ENCODE peak calls at places on chromosomes 2 and 18, in four cellular contexts. S is cardiac muscle cell, H is SJCRH30, U is NT2/D1. K is an unnamed sample. For H3K4me1 and H3K36me3, the result is how much of the 10 kb centered on the place peaks cover.

GRCh38 chr2:188610050-188610444 is 318.4 kb downstream of the GULP1 start:
- DNase-seq in H (no peak), S (no peak), U (no peak), K (no peak)

GRCh38 chr2:85753525-85754312 is at the start of gene ATOH8:
- DNase-seq in S (peak), U (peak), H (peak), K (no peak)

GRCh38 chr2:213238753-213239591 is 45.3 kb upstream of the SPAG16 start:
- DNase-seq in U (no peak), H (peak), S (peak), K (no peak)

GRCh38 chr2:98790221-98790620 is 59.3 kb upstream of the MGAT4A start:
- DNase-seq in S (no peak), H (no peak), U (no peak), K (no peak)

GRCh38 chr2:216698895-216699294 is 3.5 kb upstream of the IGFBP5 start:
- DNase-seq in S (peak), H (peak), U (no peak), K (no peak)

GRCh38 chr2:240832205-240832727 is 12.2 kb upstream of the KIF1A start:
- DNase-seq in U (peak), H (peak), S (peak), K (no peak)

GRCh38 chr2:50743471-50743870 is 288.5 kb downstream of the NRXN1 start:
- DNase-seq in H (no peak), S (no peak), U (no peak), K (no peak)

GRCh38 chr2:238160206-238161129 is 1.7 kb downstream of the ERFE start:
- DNase-seq in H (peak), S (peak), U (no peak), K (no peak)

GRCh38 chr18:76064998-76065397 is 430.0 kb downstream of the ZNF516 start:
- DNase-seq in S (no peak), H (peak), U (peak), K (peak)

GRCh38 chr18:79680100-79680879 is 687 bp downstream of the CTDP1 start:
- DNase-seq in U (no peak), S (peak), H (peak), K (no peak)

GRCh38 chr2:85667561-85668008 is 414 bp downstream of the SFTPB start:
- DNase-seq in H (no peak), S (no peak), U (no peak), K (no peak)

GRCh38 chr2:31324000-31324633 is 90.2 kb downstream of the EHD3 start:
- DNase-seq in U (no peak), H (no peak), S (no peak), K (no peak)

GRCh38 chr18:39345321-39345720 is 1779.7 kb upstream of the CELF4 start:
- DNase-seq in H (no peak), U (no peak), S (no peak), K (no peak)

GRCh38 chr2:130836501-130837174 is at the start of gene ARHGEF4:
- DNase-seq in U (no peak), H (no peak), S (peak), K (no peak)

GRCh38 chr2:39542523-39542922 is 105.4 kb upstream of the MAP4K3 start:
- DNase-seq in S (no peak), H (no peak), U (no peak), K (no peak)

GRCh38 chr2:96205238-96205637 is 3.4 kb downstream of the STARD7 start:
- DNase-seq in U (no peak), S (no peak), H (no peak), K (no peak)

GRCh38 chr2:238391042-238391441 is 35.7 kb upstream of the ASB1 start:
- DNase-seq in H (no peak), S (no peak), U (no peak), K (no peak)

GRCh38 chr2:48589170-48589767 is 28.4 kb upstream of the GTF2A1L start:
- DNase-seq in U (no peak), H (peak), S (peak), K (no peak)

GRCh38 chr2:86750240-86750839 is 30.2 kb downstream of the RMND5A start:
- DNase-seq in S (peak), U (no peak), H (peak), K (no peak)

GRCh38 chr18:13516855-13517254 is 209.5 kb downstream of the FAM210A start:
- DNase-seq in U (no peak), S (no peak), H (no peak), K (no peak)

GRCh38 chr18:5068856-5069255 is 128.2 kb downstream of the AKAIN1 start:
- DNase-seq in H (no peak), S (no peak), U (no peak), K (no peak)

GRCh38 chr2:191857406-191857805 is 10.5 kb upstream of the CAVIN2 start:
- DNase-seq in U (no peak), S (no peak), H (peak), K (no peak)

GRCh38 chr2:240048237-240048636 is 5.1 kb downstream of the OR6B3 start:
- DNase-seq in S (no peak), U (no peak), H (no peak), K (no peak)

GRCh38 chr2:201258666-201258999 is 1.7 kb upstream of the CASP8 start:
- DNase-seq in H (no peak), S (no peak), U (no peak), K (no peak)

GRCh38 chr2:157172239-157172638 is 85.3 kb upstream of the GALNT5 start:
- DNase-seq in H (no peak), U (no peak), S (no peak), K (no peak)

GRCh38 chr2:238939521-238940403 is 91.9 kb downstream of the TWIST2 start:
- DNase-seq in U (no peak), S (no peak), H (no peak), K (no peak)

GRCh38 chr18:74567805-74568204 is 29.9 kb upstream of the ZNF407 start:
- DNase-seq in H (no peak), S (no peak), U (no peak), K (no peak)

GRCh38 chr2:64797881-64798590 is 144.3 kb upstream of the SERTAD2 start:
- DNase-seq in U (no peak), S (peak), H (peak), K (no peak)

GRCh38 chr2:10830203-10830602 is 17.6 kb upstream of the PDIA6 start:
- DNase-seq in H (no peak), U (no peak), S (no peak), K (no peak)

GRCh38 chr2:181787310-181788048 is 104.1 kb upstream of the ITPRID2 start:
- DNase-seq in H (no peak), S (no peak), U (no peak), K (no peak)

GRCh38 chr2:128724994-128725393 is 406.3 kb upstream of the HS6ST1 start:
- DNase-seq in H (no peak), S (no peak), U (no peak), K (no peak)

GRCh38 chr2:221458588-221458987 is 113.5 kb downstream of the EPHA4 start:
- DNase-seq in S (no peak), U (no peak), H (no peak), K (no peak)

GRCh38 chr2:53490659-53491058 is 276.9 kb upstream of the CHAC2 start:
- DNase-seq in U (no peak), S (peak), H (peak), K (no peak)

GRCh38 chr2:96111823-96112500 is 4.4 kb downstream of the ADRA2B start:
- DNase-seq in U (no peak), H (no peak), S (no peak), K (no peak)

GRCh38 chr2:97717618-97718005 is 4.2 kb downstream of the ZAP70 start:
- DNase-seq in U (no peak), H (peak), S (no peak), K (no peak)

GRCh38 chr2:239232195-239232578 is 168.6 kb downstream of the HDAC4 start:
- DNase-seq in U (no peak), S (no peak), H (no peak), K (no peak)

GRCh38 chr2:36356990-36357505 is 1.5 kb downstream of the CRIM1 start:
- DNase-seq in H (peak), U (no peak), S (no peak), K (no peak)
- H3K4me3 ChIP-seq in H (peak), U (peak), S (peak), K (peak)

GRCh38 chr2:8551622-8552074 is 130.2 kb upstream of the ID2 start:
- DNase-seq in U (no peak), H (no peak), S (no peak), K (no peak)
- H3K4me1 ChIP-seq in U (under half), H (under half), S (under half), K (under half)

DNA sequence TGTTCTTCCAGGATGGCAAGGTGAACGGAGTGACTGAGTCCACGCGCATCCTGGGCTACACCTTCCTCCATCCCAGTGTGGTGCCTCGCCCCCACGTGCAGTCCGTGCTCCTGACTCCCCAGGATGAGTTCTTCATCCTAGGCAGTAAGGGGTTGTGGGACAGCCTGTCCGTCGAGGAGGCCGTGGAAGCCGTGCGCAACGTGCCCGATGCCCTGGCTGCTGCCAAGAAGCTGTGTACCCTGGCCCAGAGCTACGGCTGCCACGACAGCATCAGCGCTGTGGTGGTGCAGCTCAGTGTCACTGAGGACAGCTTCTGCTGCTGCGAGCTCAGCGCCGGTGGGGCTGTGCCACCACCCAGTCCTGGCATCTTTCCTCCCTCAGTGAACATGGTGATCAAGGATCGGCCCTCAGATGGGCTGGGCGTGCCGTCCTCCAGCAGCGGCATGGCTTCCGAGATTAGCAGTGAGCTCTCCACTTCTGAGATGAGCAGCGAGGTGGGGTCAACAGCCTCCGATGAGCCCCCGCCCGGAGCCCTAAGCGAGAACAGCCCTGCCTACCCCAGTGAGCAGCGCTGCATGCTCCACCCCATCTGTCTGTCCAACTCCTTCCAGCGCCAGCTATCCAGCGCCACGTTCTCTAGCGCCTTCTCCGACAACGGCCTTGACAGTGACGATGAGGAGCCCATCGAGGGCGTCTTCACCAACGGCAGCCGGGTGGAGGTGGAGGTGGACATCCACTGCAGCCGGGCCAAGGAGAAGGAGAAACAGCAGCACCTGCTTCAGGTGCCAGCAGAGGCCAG is 263.1 kb downstream of the PHLPP1 start:
- DNase-seq in S (no peak), H (no peak), U (no peak), K (no peak)
- H3K36me3 ChIP-seq in S (under half), H (under half), U (under half), K (under half)

DNA sequence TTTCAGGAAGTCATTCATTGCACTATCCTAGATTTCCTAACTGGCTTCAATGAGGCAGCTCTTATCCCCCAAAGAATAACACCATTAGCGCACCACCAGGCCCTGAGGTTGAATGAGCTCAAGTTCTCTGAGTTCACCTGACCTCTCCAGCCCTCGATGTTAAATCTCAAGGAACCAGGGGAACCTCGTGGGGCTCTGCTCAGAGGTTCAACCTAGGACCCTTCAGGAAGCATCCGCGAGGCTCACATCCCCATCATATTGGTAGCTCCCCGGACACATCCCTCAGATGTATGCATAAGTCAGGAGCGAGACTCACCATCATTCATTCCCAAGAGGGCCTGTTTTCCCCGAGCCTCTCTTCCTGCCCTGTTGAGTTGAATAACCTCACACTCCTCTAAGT is 145.6 kb upstream of the KLHL29 start:
- DNase-seq in U (no peak), H (no peak), S (no peak), K (no peak)
- H3K4me3 ChIP-seq in U (no peak), H (no peak), S (no peak), K (no peak)

K was measured in iPS DF 6.9.